ENCODE peak calls at places on chromosomes 13 and 19, in ten cellular contexts. One of them, this sample, is unnamed.

GRCh38 chr13:24038405-24038804 is 122.1 kb upstream of the SPATA13 start:
- DNase-seq in myocyte: peak; percentile 74
- DNase-seq in epithelial cell of esophagus: peak; percentile 53
- DNase-seq in islet precursor cell: peak; percentile 90
- DNase-seq in AG08395: no peak
- DNase-seq in Panc1: no peak
- DNase-seq in NCI-H510A treated with DMSO at 0.1 percent for 48 hours: no peak
- DNase-seq in ELR: peak; percentile 75
- DNase-seq in NCI-H1105: no peak
- DNase-seq in HuH-7: no peak
- DNase-seq in this sample: no peak

GRCh38 chr19:20472854-20473253 is 92.7 kb downstream of the ZNF737 start:
- DNase-seq in myocyte: no peak
- DNase-seq in epithelial cell of esophagus: no peak
- DNase-seq in islet precursor cell: no peak
- DNase-seq in AG08395: no peak
- DNase-seq in Panc1: no peak
- DNase-seq in NCI-H510A treated with DMSO at 0.1 percent for 48 hours: no peak
- DNase-seq in ELR: no peak
- DNase-seq in NCI-H1105: no peak
- DNase-seq in HuH-7: no peak
- DNase-seq in this sample: no peak

GRCh38 chr13:67554746-67555452 is 324.8 kb upstream of the PCDH9 start:
- DNase-seq in myocyte: peak; percentile 44
- DNase-seq in epithelial cell of esophagus: no peak
- DNase-seq in islet precursor cell: no peak
- DNase-seq in AG08395: no peak
- DNase-seq in Panc1: no peak
- DNase-seq in NCI-H510A treated with DMSO at 0.1 percent for 48 hours: no peak
- DNase-seq in ELR: peak; percentile 40
- DNase-seq in NCI-H1105: no peak
- DNase-seq in HuH-7: no peak
- DNase-seq in this sample: no peak

GRCh38 chr13:37618554-37618953 is 20.0 kb upstream of the POSTN start:
- DNase-seq in myocyte: peak; percentile 31
- DNase-seq in epithelial cell of esophagus: peak; percentile 24
- DNase-seq in islet precursor cell: no peak
- DNase-seq in AG08395: peak; percentile 43
- DNase-seq in Panc1: no peak
- DNase-seq in NCI-H510A treated with DMSO at 0.1 percent for 48 hours: no peak
- DNase-seq in ELR: peak; percentile 69
- DNase-seq in NCI-H1105: no peak
- DNase-seq in HuH-7: no peak
- DNase-seq in this sample: peak; percentile 41

GRCh38 chr19:13864513-13865242 is 12.3 kb upstream of the NANOS3 start:
- DNase-seq in myocyte: no peak
- DNase-seq in epithelial cell of esophagus: no peak
- DNase-seq in islet precursor cell: no peak
- DNase-seq in AG08395: no peak
- DNase-seq in Panc1: no peak
- DNase-seq in NCI-H510A treated with DMSO at 0.1 percent for 48 hours: no peak
- DNase-seq in ELR: no peak
- DNase-seq in NCI-H1105: no peak
- DNase-seq in HuH-7: no peak
- DNase-seq in this sample: no peak

GRCh38 chr19:41799444-41800000 is 3.1 kb downstream of the CEACAM3 start:
- DNase-seq in myocyte: no peak
- DNase-seq in epithelial cell of esophagus: peak; percentile 86
- DNase-seq in islet precursor cell: no peak
- DNase-seq in AG08395: no peak
- DNase-seq in Panc1: no peak
- DNase-seq in NCI-H510A treated with DMSO at 0.1 percent for 48 hours: peak; percentile 74
- DNase-seq in ELR: no peak
- DNase-seq in NCI-H1105: no peak
- DNase-seq in HuH-7: no peak
- DNase-seq in this sample: peak; percentile 90

GRCh38 chr19:43775299-43775890 is 5.4 kb downstream of the KCNN4 start:
- DNase-seq in myocyte: no peak
- DNase-seq in epithelial cell of esophagus: no peak
- DNase-seq in islet precursor cell: no peak
- DNase-seq in AG08395: no peak
- DNase-seq in Panc1: no peak
- DNase-seq in NCI-H510A treated with DMSO at 0.1 percent for 48 hours: no peak
- DNase-seq in ELR: no peak
- DNase-seq in NCI-H1105: no peak
- DNase-seq in HuH-7: no peak
- DNase-seq in this sample: no peak

GRCh38 chr19:47819841-47820244 is 1.9 kb upstream of the CRX start:
- DNase-seq in myocyte: no peak
- DNase-seq in epithelial cell of esophagus: no peak
- DNase-seq in islet precursor cell: peak; percentile 78
- DNase-seq in AG08395: no peak
- DNase-seq in Panc1: no peak
- DNase-seq in NCI-H510A treated with DMSO at 0.1 percent for 48 hours: no peak
- DNase-seq in ELR: no peak
- DNase-seq in NCI-H1105: no peak
- DNase-seq in HuH-7: no peak
- DNase-seq in this sample: no peak

GRCh38 chr19:40280608-40281221 is 4.4 kb downstream of the AKT2 start:
- DNase-seq in myocyte: no peak
- DNase-seq in epithelial cell of esophagus: peak; percentile 54
- DNase-seq in islet precursor cell: peak; percentile 66
- DNase-seq in AG08395: no peak
- DNase-seq in Panc1: no peak
- DNase-seq in NCI-H510A treated with DMSO at 0.1 percent for 48 hours: no peak
- DNase-seq in ELR: no peak
- DNase-seq in NCI-H1105: no peak
- DNase-seq in HuH-7: no peak
- DNase-seq in this sample: peak; percentile 45

GRCh38 chr19:37994823-37995130 is 87.8 kb downstream of the SIPA1L3 start:
- DNase-seq in myocyte: no peak
- DNase-seq in epithelial cell of esophagus: no peak
- DNase-seq in islet precursor cell: no peak
- DNase-seq in AG08395: no peak
- DNase-seq in Panc1: no peak
- DNase-seq in NCI-H510A treated with DMSO at 0.1 percent for 48 hours: no peak
- DNase-seq in ELR: no peak
- DNase-seq in NCI-H1105: no peak
- DNase-seq in HuH-7: no peak
- DNase-seq in this sample: no peak

GRCh38 chr19:46907880-46908279 is 47.1 kb downstream of the ARHGAP35 start:
- DNase-seq in myocyte: no peak
- DNase-seq in epithelial cell of esophagus: no peak
- DNase-seq in islet precursor cell: no peak
- DNase-seq in AG08395: no peak
- DNase-seq in Panc1: no peak
- DNase-seq in NCI-H510A treated with DMSO at 0.1 percent for 48 hours: no peak
- DNase-seq in ELR: no peak
- DNase-seq in NCI-H1105: no peak
- DNase-seq in HuH-7: no peak
- DNase-seq in this sample: no peak

GRCh38 chr19:48393559-48394330 is at the start of gene GRIN2D:
- DNase-seq in myocyte: no peak
- DNase-seq in epithelial cell of esophagus: no peak
- DNase-seq in islet precursor cell: peak; percentile 83
- DNase-seq in AG08395: no peak
- DNase-seq in Panc1: no peak
- DNase-seq in NCI-H510A treated with DMSO at 0.1 percent for 48 hours: no peak
- DNase-seq in ELR: peak; percentile 40
- DNase-seq in NCI-H1105: no peak
- DNase-seq in HuH-7: peak; percentile 66
- DNase-seq in this sample: no peak

GRCh38 chr19:2491130-2491801 is 15.3 kb downstream of the GADD45B start:
- DNase-seq in myocyte: peak; percentile 90
- DNase-seq in epithelial cell of esophagus: peak; percentile 91
- DNase-seq in islet precursor cell: peak; percentile 71
- DNase-seq in AG08395: peak; percentile 79
- DNase-seq in Panc1: no peak
- DNase-seq in NCI-H510A treated with DMSO at 0.1 percent for 48 hours: peak; percentile 46
- DNase-seq in ELR: peak; percentile 88
- DNase-seq in NCI-H1105: peak; percentile 94
- DNase-seq in HuH-7: no peak
- DNase-seq in this sample: peak; percentile 97

This sample was measured in kidney tubule cell.